ENCODE peak calls at places on chromosomes 4 and X, in seven cellular contexts. N is NCI-H1417; U is glomerular endothelial cell; B is mammary epithelial cell; J is lower lobe of right lung; P is skeletal muscle cell; G is activated CD8-positive, alpha-beta memory T cell treated with anti-CD3 and anti-CD28 coated beads, Interleukin-2, amount 10 ng/mL, durations not matched to agents 7 days and 5 days. K is an unnamed sample.

GRCh38 chrX:15834051-15834450 is 20.6 kb downstream of the AP1S2 start:
- DNase-seq in N (no peak), U (no peak), B (no peak), J (no peak), P (no peak), G (no peak), K (no peak)

GRCh38 chrX:152904151-152905080 is 6.5 kb downstream of the ZNF185 start:
- DNase-seq in N (peak), U (no peak), B (peak), J (no peak), P (peak), G (peak), K (peak)

GRCh38 chr4:183139058-183139740 is 40.1 kb downstream of the WWC2 start:
- DNase-seq in N (no peak), U (no peak), B (no peak), J (no peak), P (no peak), G (no peak), K (no peak)

GRCh38 chr4:957581-958313 is 15.6 kb downstream of the DGKQ start:
- DNase-seq in N (no peak), U (no peak), B (no peak), J (no peak), P (no peak), G (no peak), K (no peak)

GRCh38 chr4:23327120-23327519 is 562.7 kb downstream of the PPARGC1A start:
- DNase-seq in N (no peak), U (no peak), B (no peak), J (no peak), P (no peak), G (no peak), K (no peak)

GRCh38 chrX:114344756-114345155 is 239.1 kb upstream of the HTR2C start:
- DNase-seq in N (peak), U (no peak), B (peak), J (no peak), P (peak), G (no peak), K (peak)

GRCh38 chrX:46574337-46574940 is 874 bp downstream of the CHST7 start:
- DNase-seq in N (peak), U (no peak), B (peak), J (peak), P (no peak), G (peak), K (no peak)

GRCh38 chrX:140860718-140861117 is 141.7 kb upstream of the SPANXB1 start:
- DNase-seq in N (no peak), U (no peak), B (no peak), J (no peak), P (no peak), G (no peak), K (no peak)

GRCh38 chr4:179417357-179417756 is 1975.1 kb upstream of the AGA start:
- DNase-seq in N (no peak), U (no peak), B (no peak), J (no peak), P (no peak), G (no peak), K (no peak)

GRCh38 chr4:118909173-118909956 is 20.7 kb downstream of the SYNPO2 start:
- DNase-seq in N (no peak), U (no peak), B (no peak), J (no peak), P (no peak), G (no peak), K (no peak)

GRCh38 chr4:149552601-149553000 is 263.0 kb downstream of the IQCM start:
- DNase-seq in N (no peak), U (no peak), B (no peak), J (no peak), P (no peak), G (no peak), K (no peak)

GRCh38 chr4:41957634-41958033 is 22.4 kb downstream of the TMEM33 start:
- DNase-seq in N (peak), U (no peak), B (no peak), J (no peak), P (no peak), G (no peak), K (no peak)

GRCh38 chrX:51568586-51568985 is 50.1 kb downstream of the CENPVL3 start:
- DNase-seq in N (no peak), U (no peak), B (peak), J (no peak), P (peak), G (no peak), K (peak)

GRCh38 chrX:153926863-153927685 is 1.0 kb upstream of the ARHGAP4 start:
- DNase-seq in N (peak), U (no peak), B (peak), J (peak), P (no peak), G (peak), K (no peak)

GRCh38 chrX:65723706-65724105 is 56.3 kb downstream of the MSN start:
- DNase-seq in N (no peak), U (no peak), B (no peak), J (no peak), P (no peak), G (peak), K (no peak)

K was measured in stromal cell of bone marrow.